ENCODE peak calls at places on chromosomes 2 and 18, in four cellular contexts. B is MM.1S, S is OCI-LY7, W is cardiac muscle cell. O is an unnamed sample.

GRCh38 chr2:217935245-217935879 is 67.4 kb downstream of the TNS1 start:
- DNase-seq in W (peak; percentile 97), B (no peak), S (no peak), O (no peak)

GRCh38 chr2:109372171-109372568 is 241.6 kb downstream of the SEPTIN10 start:
- DNase-seq in W (no peak), B (no peak), S (no peak), O (no peak)

GRCh38 chr18:3966246-3966984 is 488.7 kb downstream of the DLGAP1 start:
- DNase-seq in S (no peak), W (no peak), B (no peak), O (no peak)

GRCh38 chr2:236282406-236282805 is 18.2 kb upstream of the ASB18 start:
- DNase-seq in S (no peak), B (no peak), W (no peak), O (no peak)

GRCh38 chr2:120963997-120964396 is 228.3 kb downstream of the GLI2 start:
- DNase-seq in S (no peak), W (peak; percentile 3), B (no peak), O (no peak)

GRCh38 chr2:53445376-53446072 is 322.1 kb upstream of the CHAC2 start:
- DNase-seq in B (peak; percentile 63), S (no peak), W (peak; percentile 27), O (no peak)

GRCh38 chr2:16175247-16175825 is 235.0 kb downstream of the MYCN start:
- DNase-seq in W (no peak), B (no peak), S (no peak), O (no peak)

GRCh38 chr2:130389363-130389762 is 33.5 kb downstream of the PTPN18 start:
- DNase-seq in S (no peak), B (no peak), W (no peak), O (no peak)

DNA sequence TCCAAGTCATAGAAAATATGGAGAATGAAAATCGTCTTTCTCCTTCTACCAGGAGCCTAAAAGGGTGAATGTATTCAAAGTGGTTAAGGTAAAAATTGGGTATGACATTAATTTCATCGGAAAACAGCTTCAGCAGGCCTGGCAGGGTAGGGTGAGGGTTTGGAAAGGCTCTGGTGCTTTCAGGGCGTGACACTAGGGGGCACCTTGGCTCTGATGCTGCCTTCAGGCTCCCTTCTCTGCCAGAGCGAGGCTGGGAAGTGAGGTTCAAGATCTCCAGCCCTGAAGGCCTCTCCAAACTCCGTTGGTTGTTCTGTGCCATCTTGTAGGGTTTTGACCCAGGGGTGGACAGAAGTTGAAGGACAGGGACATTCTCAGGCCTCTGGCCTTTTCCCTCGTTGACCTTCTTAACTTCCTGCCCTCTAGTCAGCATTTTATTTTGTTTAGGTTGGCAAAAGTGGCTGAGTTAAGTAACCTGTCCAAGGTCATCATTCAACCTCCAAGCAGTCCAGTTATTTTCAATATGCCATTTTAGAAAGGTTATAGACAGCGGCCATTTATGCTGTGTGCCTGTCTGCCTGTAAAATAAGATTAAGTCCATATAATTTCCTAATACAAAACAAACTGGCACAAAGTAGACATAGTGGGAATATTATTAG is 40.3 kb downstream of the EML6 start:
- DNase-seq in B (no peak), S (peak; percentile 40), W (no peak), O (no peak)
- H3K9me3 ChIP-seq in B (no peaks in the 10 kb centered on the region), S (no peaks in the 10 kb centered on the region), W (no peaks in the 10 kb centered on the region), O (no peaks in the 10 kb centered on the region)

DNA sequence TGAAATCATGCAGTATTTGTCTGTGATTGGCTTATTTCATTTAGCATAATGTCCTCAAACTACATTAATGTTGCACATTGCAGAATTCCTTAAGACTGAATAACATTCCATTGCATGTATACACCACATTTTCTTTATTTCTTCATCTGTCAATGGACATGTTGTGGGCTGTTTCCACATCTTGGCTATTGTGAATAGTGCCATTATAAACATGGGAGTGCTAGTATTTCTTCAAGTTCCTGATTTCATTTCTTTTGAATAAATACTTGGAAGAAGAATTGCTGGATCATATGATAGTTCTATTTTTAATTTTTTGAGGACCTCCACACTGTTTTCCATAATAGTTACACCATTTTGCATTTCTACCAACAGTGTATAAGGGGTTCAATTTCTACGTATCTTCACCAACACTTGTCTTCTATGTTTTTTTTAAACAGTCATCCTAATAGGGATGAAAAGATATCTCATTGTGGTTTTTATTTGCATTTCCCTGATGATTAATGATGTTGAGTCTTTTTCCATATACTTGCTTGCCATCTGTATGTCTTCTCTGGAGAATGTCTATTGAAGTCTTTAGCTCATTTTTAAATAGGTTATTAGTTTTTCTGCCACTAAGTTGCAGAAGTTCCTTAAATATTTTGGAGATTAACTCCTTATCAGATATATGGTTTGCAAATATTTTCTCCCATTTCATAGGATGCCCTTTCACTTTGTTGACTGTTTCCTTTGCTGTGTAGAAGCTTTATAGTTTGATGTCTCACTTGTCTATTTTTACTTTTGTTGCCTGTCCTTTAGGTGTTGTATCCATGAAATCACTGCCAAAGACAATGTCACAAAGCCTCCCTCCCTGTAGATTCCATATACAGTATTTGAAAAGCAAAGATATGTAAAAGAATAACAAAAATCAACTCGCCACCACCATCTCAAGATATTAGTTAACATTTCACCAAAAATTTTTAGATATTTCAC is 14.6 kb downstream of the FBXO11 start:
- DNase-seq in B (no peak), W (peak; percentile 65), S (no peak), O (no peak)
- H3K4me1 ChIP-seq in B (peaks cover 3% of the 10 kb centered on the region), W (peaks cover 34% of the 10 kb centered on the region), S (peaks cover 59% of the 10 kb centered on the region), O (peaks cover 75% of the 10 kb centered on the region)

GRCh38 chr2:171626949-171627348 is 60.3 kb upstream of the DYNC1I2 start:
- DNase-seq in W (no peak), B (no peak), S (no peak), O (no peak)

GRCh38 chr2:171627412-171627811 is 59.9 kb upstream of the DYNC1I2 start:
- DNase-seq in B (no peak), W (no peak), S (no peak), O (no peak)

GRCh38 chr2:171629113-171629512 is 58.2 kb upstream of the DYNC1I2 start:
- DNase-seq in S (no peak), B (no peak), W (no peak), O (no peak)

DNA sequence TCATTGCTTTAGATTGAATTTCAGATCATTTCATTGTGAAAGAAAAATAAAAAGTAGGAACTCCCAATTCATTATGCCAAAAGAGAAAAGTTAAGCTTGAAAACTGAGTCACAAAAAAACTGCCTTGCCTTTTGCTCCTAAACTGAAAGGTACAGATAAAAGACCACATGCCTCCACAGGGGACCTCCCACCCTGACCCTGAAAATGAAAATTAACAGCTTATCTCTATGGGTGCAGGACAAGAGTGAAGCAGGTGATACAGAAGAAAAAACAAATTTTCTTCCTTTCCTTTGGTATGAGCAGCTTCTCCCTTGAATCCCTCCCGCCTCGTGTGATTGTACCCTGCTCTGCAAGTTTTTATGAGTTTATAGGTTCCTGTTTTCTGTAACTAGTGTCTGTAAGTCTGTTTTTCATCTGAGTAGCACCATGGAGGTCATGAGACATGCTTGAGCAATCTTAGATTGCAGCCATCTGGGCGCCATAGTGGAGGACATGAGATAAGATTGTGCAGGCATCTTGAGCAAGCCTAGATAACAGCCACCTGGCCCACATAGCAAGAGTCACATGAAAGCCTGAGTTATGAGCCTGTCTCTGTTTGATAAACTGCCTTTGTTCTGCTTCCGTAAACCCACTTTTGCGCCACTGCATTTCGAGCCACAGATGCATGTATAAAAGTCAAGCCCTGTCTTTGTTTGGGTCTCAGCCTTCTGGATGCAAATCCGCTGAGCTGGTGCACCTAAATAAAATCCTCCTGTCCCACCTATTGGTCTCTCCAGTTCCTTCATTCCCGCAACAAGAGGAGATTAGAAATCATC is 56.2 kb upstream of the DYNC1I2 start:
- DNase-seq in W (peak; percentile 72), B (no peak), S (peak; percentile 49), O (no peak)
- H3K9me3 ChIP-seq in W (no peaks in the 10 kb centered on the region), B (no peaks in the 10 kb centered on the region), S (peaks cover 34% of the 10 kb centered on the region), O (peaks cover 12% of the 10 kb centered on the region)

GRCh38 chr2:97914691-97915213 is 81.0 kb downstream of the TMEM131 start:
- DNase-seq in W (no peak), S (no peak), B (no peak), O (no peak)
- H3K4me1 ChIP-seq in W (peaks cover 17% of the 10 kb centered on the region), S (peaks cover 26% of the 10 kb centered on the region), B (no peaks in the 10 kb centered on the region), O (no peaks in the 10 kb centered on the region)

GRCh38 chr2:95051636-95052035 is 26.1 kb downstream of the MAL start:
- DNase-seq in B (no peak), S (no peak), W (no peak), O (no peak)

GRCh38 chr2:95052301-95052700 is 26.8 kb downstream of the MAL start:
- DNase-seq in S (no peak), W (no peak), B (no peak), O (no peak)

GRCh38 chr2:95054016-95054415 is 28.5 kb downstream of the MAL start:
- DNase-seq in S (no peak), B (no peak), W (no peak), O (no peak)

GRCh38 chr2:95053543-95053942 is 28.0 kb downstream of the MAL start:
- DNase-seq in W (no peak), S (no peak), B (no peak), O (no peak)

GRCh38 chr2:95052804-95053535 is 27.5 kb downstream of the MAL start:
- DNase-seq in W (no peak), B (no peak), S (no peak), O (no peak)
- H3K9me3 ChIP-seq in W (no peaks in the 10 kb centered on the region), B (no peaks in the 10 kb centered on the region), S (no peaks in the 10 kb centered on the region), O (no peaks in the 10 kb centered on the region)

GRCh38 chr2:237736783-237737182 is 61.8 kb upstream of the RBM44 start:
- DNase-seq in S (no peak), W (no peak), B (no peak), O (no peak)
- H3K4me1 ChIP-seq in S (no peaks in the 10 kb centered on the region), W (peaks cover 39% of the 10 kb centered on the region), B (no peaks in the 10 kb centered on the region), O (peaks cover 24% of the 10 kb centered on the region)

GRCh38 chr2:105881286-105882136 is 136.8 kb downstream of the NCK2 start:
- DNase-seq in W (no peak), B (no peak), S (no peak), O (no peak)
- H3K9me3 ChIP-seq in W (no peaks in the 10 kb centered on the region), B (no peaks in the 10 kb centered on the region), S (no peaks in the 10 kb centered on the region), O (no peaks in the 10 kb centered on the region)

DNA sequence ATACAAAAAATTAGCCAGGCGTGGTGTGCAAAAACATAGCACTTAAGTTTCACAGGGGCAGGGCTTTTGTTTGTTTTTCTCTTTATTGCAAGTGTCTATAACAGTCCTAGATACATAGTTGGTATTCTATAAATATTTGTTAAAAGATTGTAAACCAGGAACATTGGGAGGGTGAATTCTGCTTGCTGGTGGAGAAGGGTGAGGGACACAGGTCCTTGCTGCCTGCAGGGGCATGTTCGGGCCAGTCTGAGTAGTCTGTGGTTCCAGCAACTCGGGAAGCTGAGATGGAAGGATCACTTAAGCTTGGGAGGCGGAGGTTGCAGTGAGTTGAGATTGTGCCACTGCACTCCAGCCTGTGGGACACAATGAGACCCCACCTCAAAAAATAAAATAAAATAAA is 53.0 kb downstream of the RPL37A start:
- DNase-seq in W (no peak), S (no peak), B (no peak), O (no peak)
- H3K4me1 ChIP-seq in W (peaks cover under 1% of the 10 kb centered on the region), S (no peaks in the 10 kb centered on the region), B (no peaks in the 10 kb centered on the region), O (no peaks in the 10 kb centered on the region)

O was measured in CD4-positive, alpha-beta memory T cell.